ENCODE peak calls at places on chromosomes 11 and 22, in eight cellular contexts. E, R, C, Q, N, L, X and J are unnamed samples.

GRCh38 chr22:29213481-29213880 is 7.8 kb downstream of the EMID1 start:
- DNase-seq in E (no peak), R (no peak), C (no peak), Q (no peak), N (no peak), L (no peak), X (no peak), J (peak; percentile 67)

GRCh38 chr11:45181595-45182550 is 35.4 kb downstream of the PRDM11 start:
- DNase-seq in E (no peak), R (no peak), C (no peak), Q (no peak), N (no peak), L (no peak), X (no peak), J (peak; percentile 30)

GRCh38 chr11:121489823-121490222 is 37.1 kb upstream of the SORL1-AS1 start:
- DNase-seq in E (no peak), R (no peak), C (no peak), Q (no peak), N (no peak), L (no peak), X (no peak), J (no peak)

GRCh38 chr11:80362578-80362977 is 921.7 kb upstream of the TENM4 start:
- DNase-seq in E (no peak), R (no peak), C (no peak), Q (peak; percentile 1), N (no peak), L (no peak), X (no peak), J (no peak)

GRCh38 chr22:30310881-30311771 is 15.6 kb downstream of the TBC1D10A start:
- DNase-seq in E (peak; percentile 72), R (no peak), C (no peak), Q (peak; percentile 22), N (peak; percentile 75), L (peak; percentile 88), X (no peak), J (no peak)

GRCh38 chr11:34358258-34358665 is 452 bp upstream of the ABTB2 start:
- DNase-seq in E (peak; percentile 70), R (peak; percentile 65), C (peak; percentile 83), Q (peak; percentile 64), N (peak; percentile 69), L (peak; percentile 85), X (no peak), J (peak; percentile 63)

GRCh38 chr11:35927730-35928129 is 16.1 kb upstream of the LDLRAD3 start:
- DNase-seq in E (peak; percentile 81), R (no peak), C (peak; percentile 91), Q (peak; percentile 91), N (peak; percentile 90), L (peak; percentile 77), X (no peak), J (no peak)

GRCh38 chr11:120455487-120455886 is 56.1 kb upstream of the GRIK4 start:
- DNase-seq in E (no peak), R (no peak), C (no peak), Q (no peak), N (no peak), L (no peak), X (no peak), J (no peak)

GRCh38 chr11:126431401-126432064 is 76.0 kb downstream of the ST3GAL4 start:
- DNase-seq in E (peak; percentile 75), R (no peak), C (peak; percentile 49), Q (peak; percentile 58), N (peak; percentile 79), L (peak; percentile 80), X (peak; percentile 35), J (no peak)

GRCh38 chr11:84316866-84317560 is 1030.8 kb upstream of the CCDC90B start:
- DNase-seq in E (peak; percentile 71), R (no peak), C (no peak), Q (peak; percentile 63), N (peak; percentile 35), L (no peak), X (no peak), J (peak; percentile 6)

GRCh38 chr11:12274558-12275197 is 102.7 kb upstream of the PARVA start:
- DNase-seq in E (peak; percentile 36), R (no peak), C (no peak), Q (peak; percentile 35), N (no peak), L (peak; percentile 59), X (no peak), J (no peak)

GRCh38 chr11:16871368-16871767 is 132.9 kb downstream of the C11orf58 start:
- DNase-seq in E (no peak), R (no peak), C (no peak), Q (peak; percentile 8), N (peak; percentile 19), L (no peak), X (no peak), J (no peak)

GRCh38 chr11:46290598-46291309 is 13.3 kb downstream of the CREB3L1 start:
- DNase-seq in E (peak; percentile 97), R (peak; percentile 91), C (peak; percentile 58), Q (peak; percentile 99), N (peak; percentile 99), L (peak; percentile 83), X (peak; percentile 85), J (peak; percentile 85)

GRCh38 chr11:65743928-65744698 is 23.5 kb upstream of the RNASEH2C start:
- DNase-seq in E (peak; percentile 39), R (peak; percentile 71), C (peak; percentile 60), Q (peak; percentile 47), N (peak; percentile 54), L (no peak), X (no peak), J (peak; percentile 26)

GRCh38 chr22:47297261-47298016 is 535.0 kb downstream of the TBC1D22A start:
- DNase-seq in E (no peak), R (no peak), C (no peak), Q (no peak), N (no peak), L (peak; percentile 33), X (no peak), J (no peak)

GRCh38 chr11:12674936-12675696 is 895 bp downstream of the TEAD1 start:
- DNase-seq in E (peak; percentile 48), R (peak; percentile 39), C (no peak), Q (no peak), N (peak; percentile 52), L (peak; percentile 75), X (no peak), J (peak; percentile 52)

GRCh38 chr11:70532066-70532440 is 133.7 kb downstream of the CTTN start:
- DNase-seq in E (no peak), R (no peak), C (no peak), Q (peak; percentile 10), N (no peak), L (no peak), X (no peak), J (no peak)

DNA sequence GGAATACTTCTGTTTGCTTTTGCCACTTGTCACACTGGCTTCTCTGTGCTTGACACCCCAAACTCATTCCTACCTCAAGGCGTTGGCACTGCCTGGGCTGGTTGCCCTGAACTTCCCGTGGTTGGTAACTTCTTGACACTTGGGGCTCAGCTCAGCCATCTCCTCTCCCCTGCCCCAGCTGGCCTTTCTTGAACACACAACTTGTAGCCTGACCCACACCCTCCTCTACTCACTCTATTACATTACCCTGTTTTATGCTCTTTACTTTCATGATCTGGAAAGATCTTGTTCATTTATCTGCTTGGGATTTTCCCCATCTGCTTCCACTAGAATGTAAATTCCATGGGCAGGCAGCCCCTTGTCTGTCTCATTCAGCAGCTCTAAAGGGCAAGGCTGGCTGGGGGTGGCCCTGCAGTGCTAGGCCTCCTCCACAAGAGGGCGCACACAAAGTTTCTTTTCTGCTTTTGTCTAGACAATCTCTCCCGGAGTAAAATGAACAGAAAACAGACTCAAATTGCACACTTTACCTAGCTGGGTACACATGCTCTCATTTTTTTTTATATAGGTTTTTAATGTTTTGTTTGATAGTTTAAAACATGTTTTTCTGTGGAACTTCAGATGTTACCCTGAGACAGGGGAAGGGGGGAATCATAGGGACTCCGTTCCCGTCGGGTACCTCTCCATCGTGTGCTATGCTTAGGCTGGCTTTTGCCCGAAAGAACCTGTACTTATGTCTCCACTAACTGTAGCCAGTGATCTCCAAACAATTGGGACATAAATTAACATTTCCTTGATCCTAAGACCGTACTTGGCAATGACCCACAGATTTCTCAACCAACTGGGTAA is 16.4 kb upstream of the MRGPRX2 start:
- DNase-seq in E (peak; percentile 57), R (peak; percentile 80), C (peak; percentile 79), Q (peak; percentile 61), N (peak; percentile 62), L (no peak), X (no peak), J (peak; percentile 80)
- TF ChIP-seq CTCF in E (peak; percentile 97), R (peak; percentile 96), C (peak; percentile 91), Q (peak; percentile 96), N (peak; percentile 99), L (peak; percentile 90), X (peak; percentile 99), J (peak; percentile 98)

DNA sequence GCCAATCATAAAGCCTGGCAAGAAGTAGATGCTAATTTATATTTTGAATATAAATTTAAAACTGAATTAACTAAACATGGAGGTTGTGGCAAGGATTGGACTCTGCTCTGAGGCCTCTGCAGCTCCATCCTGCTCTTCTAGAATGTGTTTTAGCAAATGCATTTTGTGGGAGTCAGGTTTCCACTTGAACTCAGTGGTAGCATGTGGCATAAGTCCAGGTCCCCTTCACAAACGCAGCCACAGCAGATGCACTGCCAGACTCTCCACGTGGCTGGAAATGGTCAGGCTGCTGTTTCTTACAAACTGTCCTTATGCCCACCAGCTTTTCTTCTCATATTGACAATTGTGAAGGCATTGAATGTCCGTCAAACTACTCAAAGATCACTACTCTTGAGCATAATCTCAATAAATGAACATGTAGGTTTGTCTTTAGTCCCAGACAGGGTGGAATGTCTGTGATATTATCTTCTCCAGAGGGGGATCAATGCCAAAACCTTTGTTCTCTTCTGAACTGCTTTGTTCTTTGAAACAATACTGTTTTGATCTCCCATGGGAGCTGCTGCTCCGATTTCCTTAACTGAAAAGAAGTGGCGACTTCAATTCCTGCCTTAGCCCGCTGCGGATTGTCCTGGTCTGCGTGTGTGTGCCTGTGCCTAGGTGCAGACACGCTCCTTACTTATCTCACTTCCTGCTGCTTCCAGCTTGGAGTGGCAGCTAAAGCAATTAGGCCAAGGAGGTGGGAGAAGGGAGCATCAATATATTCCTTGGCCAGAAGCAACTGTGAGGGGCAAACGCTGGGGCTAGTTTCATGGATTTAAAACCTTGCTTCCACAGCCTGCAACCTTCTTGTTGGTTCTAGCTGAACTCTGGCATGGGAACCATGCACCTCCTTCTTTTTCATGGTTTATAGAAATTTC is 24.2 kb downstream of the EIF4G2 start:
- DNase-seq in E (peak; percentile 58), R (no peak), C (no peak), Q (peak; percentile 24), N (peak; percentile 48), L (no peak), X (no peak), J (no peak)
- TF ChIP-seq CTCF in E (no peak), R (no peak), C (no peak), Q (no peak), N (no peak), L (no peak), X (no peak), J (no peak)

GRCh38 chr11:108565653-108566052 is 27.9 kb downstream of the EXPH5 start:
- DNase-seq in E (no peak), R (no peak), C (no peak), Q (no peak), N (no peak), L (no peak), X (no peak), J (no peak)
- TF ChIP-seq CTCF in E (no peak), R (no peak), C (no peak), Q (no peak), N (no peak), L (no peak), X (no peak), J (no peak)

DNA sequence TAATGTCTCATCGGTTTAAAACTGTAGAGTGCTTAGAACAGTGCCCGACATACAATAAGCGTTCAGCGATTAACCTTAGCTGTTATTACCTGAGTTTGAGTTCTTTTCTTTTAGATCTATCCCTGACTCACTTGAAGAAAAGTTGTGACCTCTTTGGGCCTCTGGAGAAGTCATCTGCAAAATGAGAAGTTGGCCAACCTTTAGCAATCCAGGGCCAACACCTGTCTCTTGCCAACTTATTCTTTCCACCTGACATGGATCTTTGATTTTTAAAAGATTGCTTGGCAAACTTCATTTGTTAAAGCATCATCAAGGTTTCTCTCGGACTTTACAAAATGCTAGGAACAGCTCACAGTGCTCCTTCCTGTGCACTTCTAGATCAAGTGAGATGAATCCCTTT is 89.3 kb downstream of the CCDC81 start:
- DNase-seq in E (no peak), R (no peak), C (no peak), Q (no peak), N (no peak), L (no peak), X (no peak), J (no peak)
- TF ChIP-seq CTCF in E (no peak), R (no peak), C (no peak), Q (no peak), N (no peak), L (no peak), X (no peak), J (no peak)